ENCODE peak calls at places on chromosomes 13 and 19, in five cellular contexts. R is activated CD8-positive, alpha-beta memory T cell treated with anti-CD3 and anti-CD28 coated beads for 1 hour; J is WTC11; G is tibial artery; M is GM10248. F is an unnamed sample.

GRCh38 chr13:67095621-67096020 is 134.5 kb downstream of the PCDH9 start:
- DNase-seq in M (no peak), J (no peak), R (no peak), G (no peak), F (no peak)

GRCh38 chr19:45492627-45493470 is 4.0 kb downstream of the RTN2 start:
- DNase-seq in M (peak), G (peak), J (peak), R (no peak), F (peak)

GRCh38 chr13:49356224-49356623 is 87.6 kb downstream of the CAB39L start:
- DNase-seq in M (no peak), R (no peak), G (no peak), J (no peak), F (no peak)

GRCh38 chr13:31096624-31097302 is 64.9 kb downstream of the HSPH1 start:
- DNase-seq in G (no peak), M (no peak), J (no peak), R (no peak), F (no peak)

GRCh38 chr19:40147693-40148347 is 43.4 kb upstream of the MAP3K10 start:
- DNase-seq in G (peak), M (no peak), J (peak), R (no peak), F (no peak)

GRCh38 chr13:73714522-73714921 is 419.7 kb downstream of the KLF12 start:
- DNase-seq in J (no peak), M (no peak), R (no peak), G (no peak), F (no peak)

GRCh38 chr13:33017410-33017929 is 1.2 kb downstream of the KL start:
- DNase-seq in G (peak), R (no peak), M (peak), J (peak), F (peak)

GRCh38 chr19:44972802-44973201 is 17.6 kb downstream of the CLPTM1 start:
- DNase-seq in J (no peak), M (no peak), G (no peak), R (no peak), F (no peak)

GRCh38 chr19:38059897-38060296 is 152.9 kb downstream of the SIPA1L3 start:
- DNase-seq in M (no peak), G (no peak), J (no peak), R (no peak), F (peak)

F was measured in OCI-LY7.